ENCODE peak calls at places on chromosomes 5 and 9, in five cellular contexts. W is mucosa of descending colon, J is A549, E is adrenal gland, H is heart left ventricle. I is an unnamed sample. For H3K4me1, the result is how much of the 10 kb centered on the place peaks cover.

GRCh38 chr5:83925321-83925877 is 204.7 kb upstream of the HAPLN1 start:
- DNase-seq in E (no peak), J (no peak), W (no peak), H (no peak), I (no peak)

GRCh38 chr5:145872914-145873313 is at the start of gene GRXCR2:
- DNase-seq in W (no peak), J (no peak), H (no peak), E (no peak), I (no peak)

GRCh38 chr5:139659673-139660072 is 11.5 kb downstream of the CXXC5 start:
- DNase-seq in W (no peak), E (no peak), J (no peak), H (no peak), I (no peak)

GRCh38 chr5:138461343-138462125 is 3.7 kb upstream of the EGR1 start:
- DNase-seq in W (no peak), H (peak), J (no peak), E (peak), I (no peak)

GRCh38 chr5:120139039-120139438 is 325.1 kb upstream of the PRR16 start:
- DNase-seq in W (no peak), H (peak), J (peak), E (no peak), I (peak)

GRCh38 chr5:31800351-31800750 is 161.4 kb downstream of the PDZD2 start:
- DNase-seq in J (no peak), E (no peak), H (no peak), W (no peak), I (no peak)

GRCh38 chr5:159781626-159782157 is 134.6 kb upstream of the ADRA1B start:
- DNase-seq in J (no peak), H (no peak), E (no peak), W (no peak), I (no peak)

GRCh38 chr5:173293817-173294672 is 34.2 kb downstream of the STC2 start:
- DNase-seq in H (peak), W (peak), J (peak), E (peak), I (no peak)

GRCh38 chr9:136228107-136228875 is 17.3 kb downstream of the QSOX2 start:
- DNase-seq in J (peak), E (no peak), H (no peak), W (no peak), I (no peak)

GRCh38 chr5:119017999-119018398 is 29.7 kb upstream of the DTWD2 start:
- DNase-seq in E (no peak), J (no peak), H (no peak), W (no peak), I (no peak)

GRCh38 chr5:181260720-181261319 is at the start of gene TRIM52:
- DNase-seq in E (peak), H (peak), W (peak), J (peak), I (peak)

GRCh38 chr9:121434946-121435345 is 64.7 kb downstream of the GGTA1 start:
- DNase-seq in H (no peak), J (no peak), E (no peak), W (no peak), I (no peak)

GRCh38 chr5:105970919-105971318 is 1699.8 kb downstream of the EFNA5 start:
- DNase-seq in J (no peak), H (no peak), E (no peak), W (no peak), I (no peak)

GRCh38 chr9:6215562-6215961 is at the start of gene IL33:
- DNase-seq in H (peak), J (no peak), W (no peak), E (no peak), I (no peak)

GRCh38 chr9:91935805-91936204 is 14.2 kb downstream of the ROR2 start:
- DNase-seq in J (no peak), H (no peak), E (no peak), W (no peak), I (no peak)

GRCh38 chr5:150457112-150457511 is 7.6 kb upstream of the RPS14 start:
- DNase-seq in J (no peak), E (no peak), W (no peak), H (no peak), I (no peak)

GRCh38 chr5:130541617-130542221 is 623.3 kb downstream of the HINT1 start:
- DNase-seq in H (no peak), W (no peak), E (no peak), J (no peak), I (no peak)

GRCh38 chr9:134375430-134376385 is 49.5 kb downstream of the RXRA start:
- DNase-seq in W (no peak), E (peak), H (no peak), J (no peak), I (no peak)

GRCh38 chr5:158492850-158493249 is 606.9 kb downstream of the EBF1 start:
- DNase-seq in E (no peak), J (no peak), H (no peak), W (no peak), I (no peak)

GRCh38 chr5:64690417-64691151 is at the start of gene SHISAL2B:
- DNase-seq in H (no peak), W (no peak), J (peak), E (no peak), I (no peak)

GRCh38 chr5:173782671-173783101 is 105.5 kb upstream of the CPEB4 start:
- DNase-seq in W (no peak), J (no peak), H (no peak), E (no peak), I (no peak)

GRCh38 chr5:15183520-15183919 is 311.9 kb upstream of the ANKH start:
- DNase-seq in J (no peak), W (no peak), H (no peak), E (no peak), I (no peak)

GRCh38 chr5:76175821-76176403 is 92.7 kb downstream of the SV2C start:
- DNase-seq in E (no peak), H (no peak), W (no peak), J (no peak), I (no peak)

GRCh38 chr9:76905984-76906861 is at the start of gene PRUNE2:
- DNase-seq in J (no peak), E (peak), W (peak), H (peak), I (peak)

GRCh38 chr5:81631124-81631523 is 119.8 kb downstream of the SSBP2 start:
- DNase-seq in J (no peak), W (no peak), E (no peak), H (no peak), I (no peak)

GRCh38 chr5:67941750-67942450 is 273.7 kb upstream of the PIK3R1 start:
- DNase-seq in E (no peak), H (no peak), W (no peak), J (no peak), I (no peak)

GRCh38 chr5:139439013-139439903 is at the start of gene DNAJC18:
- DNase-seq in H (peak), J (peak), E (peak), W (peak), I (peak)

GRCh38 chr5:40679071-40679997 is at the start of gene PTGER4:
- DNase-seq in W (peak), J (peak), E (peak), H (peak), I (peak)

GRCh38 chr5:40675396-40676133 is 4.2 kb upstream of the PTGER4 start:
- DNase-seq in J (no peak), E (no peak), H (no peak), W (no peak), I (no peak)

GRCh38 chr5:40678021-40678939 is 1.4 kb upstream of the PTGER4 start:
- DNase-seq in H (no peak), J (no peak), W (no peak), E (no peak), I (no peak)

GRCh38 chr5:40676643-40677333 is 2.9 kb upstream of the PTGER4 start:
- DNase-seq in E (no peak), J (no peak), H (peak), W (peak), I (no peak)

DNA sequence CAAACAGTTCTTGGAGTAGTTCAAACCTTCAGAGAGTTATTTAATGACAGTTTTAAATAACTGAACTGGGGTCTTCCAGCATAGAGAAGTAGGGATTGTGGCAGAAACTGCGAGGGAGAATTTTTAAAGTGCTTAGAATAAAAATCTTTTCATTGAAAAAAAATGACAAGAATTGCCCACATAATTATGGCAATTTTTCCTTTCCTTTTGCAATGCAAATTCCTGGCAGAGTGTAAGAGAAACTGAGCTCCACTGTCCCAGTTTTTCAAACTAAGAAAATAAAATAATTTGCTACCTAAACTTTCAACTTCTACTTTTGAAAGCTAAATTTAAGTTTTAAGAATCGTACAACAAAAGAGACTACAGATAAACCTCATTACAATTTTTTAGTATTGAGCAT is 2.3 kb upstream of the PTGER4 start:
- DNase-seq in E (no peak), J (no peak), W (no peak), H (no peak), I (no peak)
- H3K4me3 ChIP-seq in E (no peak), J (no peak), W (no peak), H (peak), I (no peak)

GRCh38 chr5:1380910-1381309 is 36.0 kb upstream of the CLPTM1L start:
- DNase-seq in H (no peak), W (no peak), J (no peak), E (no peak), I (no peak)

GRCh38 chr5:1378866-1379659 is 34.2 kb upstream of the CLPTM1L start:
- DNase-seq in J (no peak), H (no peak), W (no peak), E (no peak), I (no peak)

GRCh38 chr5:1381370-1382247 is 36.7 kb upstream of the CLPTM1L start:
- DNase-seq in J (no peak), W (no peak), H (no peak), E (no peak), I (no peak)

GRCh38 chr5:1382248-1382700 is 37.4 kb upstream of the CLPTM1L start:
- DNase-seq in J (no peak), W (no peak), E (no peak), H (no peak), I (no peak)

GRCh38 chr5:1380011-1380817 is 35.3 kb upstream of the CLPTM1L start:
- DNase-seq in E (peak), J (no peak), W (peak), H (no peak), I (no peak)
- TF ChIP-seq CTCF in E (peak), J (peak), W (peak), H (peak), I (peak)

GRCh38 chr9:131481441-131482342 is 21.0 kb upstream of the POMT1 start:
- DNase-seq in J (no peak), H (no peak), E (no peak), W (peak), I (no peak)
- H3K4me1 ChIP-seq in J (under half), H (under half), E (under half), W (under half), I (under half)

GRCh38 chr9:99811598-99812383 is 9.9 kb upstream of the NR4A3 start:
- DNase-seq in J (no peak), E (no peak), W (no peak), H (no peak), I (no peak)

GRCh38 chr9:99809586-99810357 is 11.9 kb upstream of the NR4A3 start:
- DNase-seq in H (no peak), J (no peak), W (no peak), E (no peak), I (no peak)

GRCh38 chr9:99813739-99814138 is 7.9 kb upstream of the NR4A3 start:
- DNase-seq in E (no peak), H (no peak), J (no peak), W (no peak), I (no peak)

GRCh38 chr9:99814359-99814758 is 7.3 kb upstream of the NR4A3 start:
- DNase-seq in W (no peak), H (no peak), E (no peak), J (no peak), I (no peak)

DNA sequence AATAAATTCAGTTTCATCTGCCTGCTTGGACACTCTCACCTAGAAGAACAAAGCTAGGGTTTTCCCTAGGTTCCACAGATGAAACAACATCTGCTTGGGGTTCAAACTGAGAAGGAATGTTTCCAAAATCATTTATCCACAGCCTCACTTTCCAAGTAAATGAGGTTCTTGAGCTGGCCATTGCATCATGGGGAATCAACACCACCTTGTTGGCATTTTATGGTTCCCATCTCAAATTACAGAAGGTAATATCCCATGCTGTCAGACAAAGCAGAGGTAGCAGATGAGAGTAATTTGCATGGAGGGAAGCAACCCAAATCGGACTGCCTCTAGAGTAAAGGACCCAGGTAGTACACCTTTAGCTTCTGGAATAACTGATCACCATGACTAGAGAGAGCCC is 10.5 kb upstream of the NR4A3 start:
- DNase-seq in E (no peak), W (no peak), J (no peak), H (no peak), I (no peak)
- H3K4me3 ChIP-seq in E (no peak), W (no peak), J (no peak), H (no peak), I (no peak)

GRCh38 chr5:137118629-137119028 is 380.5 kb downstream of the SPOCK1 start:
- DNase-seq in H (no peak), W (no peak), J (no peak), E (no peak), I (no peak)
- TF ChIP-seq CTCF in H (no peak), W (no peak), J (no peak), E (no peak), I (no peak)

GRCh38 chr5:192691-192969 is 1.3 kb downstream of the LRRC14B start:
- DNase-seq in H (no peak), W (no peak), J (no peak), E (no peak), I (no peak)

GRCh38 chr5:194102-194501 is 2.8 kb downstream of the LRRC14B start:
- DNase-seq in J (no peak), H (peak), W (no peak), E (no peak), I (no peak)

GRCh38 chr5:191949-192690 is 825 bp downstream of the LRRC14B start:
- DNase-seq in W (no peak), J (no peak), H (no peak), E (no peak), I (no peak)

GRCh38 chr5:194603-195209 is 3.4 kb downstream of the LRRC14B start:
- DNase-seq in E (no peak), H (no peak), W (no peak), J (no peak), I (no peak)

GRCh38 chr5:192970-193831 is 1.9 kb downstream of the LRRC14B start:
- DNase-seq in W (no peak), E (no peak), H (no peak), J (no peak), I (no peak)
- H3K4me1 ChIP-seq in W (under half), E (under half), H (under half), J (under half), I (under half)

GRCh38 chr9:14180942-14181270 is 133.0 kb downstream of the NFIB start:
- DNase-seq in E (no peak), H (no peak), J (no peak), W (no peak), I (no peak)
- H3K4me3 ChIP-seq in E (no peak), H (peak), J (no peak), W (no peak), I (peak)

DNA sequence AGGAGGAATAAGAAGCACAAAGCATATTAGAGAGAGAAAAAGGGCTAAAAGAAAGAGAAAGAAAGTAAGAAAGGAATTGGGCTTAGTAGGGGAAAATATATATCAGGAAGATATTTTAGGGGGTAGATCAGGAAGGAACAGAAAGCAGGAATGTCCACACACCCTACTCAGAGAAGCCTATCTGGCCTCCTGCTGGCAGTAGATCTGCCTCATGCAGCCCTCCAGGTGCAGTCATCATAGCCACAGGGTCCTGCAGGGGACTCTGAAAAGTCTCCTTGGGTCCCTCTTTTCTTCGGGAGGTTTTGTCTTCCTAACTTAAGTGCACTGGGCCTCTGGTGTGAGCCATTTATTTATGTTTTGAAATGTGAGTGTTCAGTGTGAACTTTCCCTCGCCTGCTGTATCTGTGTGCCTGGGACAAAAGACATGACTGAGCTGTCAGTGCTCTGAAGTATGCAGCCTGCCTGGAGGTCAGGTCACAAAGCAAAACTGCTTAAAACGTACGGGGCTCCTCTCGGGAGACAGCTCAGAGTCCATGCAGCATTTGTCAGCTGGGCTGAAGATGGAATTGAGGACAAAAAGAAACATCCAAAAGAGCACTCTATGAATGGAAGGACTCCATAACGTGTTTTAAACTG is 151.5 kb upstream of the GDNF start:
- DNase-seq in H (no peak), W (no peak), J (no peak), E (no peak), I (no peak)
- TF ChIP-seq CTCF in H (no peak), W (no peak), J (no peak), E (no peak), I (no peak)

GRCh38 chr5:41457942-41458341 is 52.5 kb downstream of the PLCXD3 start:
- DNase-seq in W (no peak), E (no peak), H (no peak), J (no peak), I (no peak)
- H3K4me1 ChIP-seq in W (under half), E (under half), H (under half), J (under half), I (under half)

I was measured in ascending aorta.